ENCODE peak calls at places on chromosomes 7 and 10, in four cellular contexts. One of them, this sample, is unnamed.

GRCh38 chr7:40298421-40298820 is 163.6 kb downstream of the SUGCT start:
- DNase-seq in upper lobe of right lung: no peak
- DNase-seq in activated naive CD8-positive, alpha-beta T cell treated with anti-CD3 and anti-CD28 coated beads, Interleukin-2, amount 50 U/mL, for 24 hours: no peak
- DNase-seq in A673: no peak
- DNase-seq in this sample: no peak

GRCh38 chr10:1665681-1666080 is 71.6 kb downstream of the ADARB2 start:
- DNase-seq in A673: no peak
- DNase-seq in activated naive CD8-positive, alpha-beta T cell treated with anti-CD3 and anti-CD28 coated beads, Interleukin-2, amount 50 U/mL, for 24 hours: no peak
- DNase-seq in upper lobe of right lung: no peak
- DNase-seq in this sample: no peak

GRCh38 chr10:123574299-123574698 is 91.9 kb upstream of the GPR26 start:
- DNase-seq in upper lobe of right lung: no peak
- DNase-seq in activated naive CD8-positive, alpha-beta T cell treated with anti-CD3 and anti-CD28 coated beads, Interleukin-2, amount 50 U/mL, for 24 hours: no peak
- DNase-seq in A673: no peak
- DNase-seq in this sample: no peak

GRCh38 chr7:2024227-2024918 is 208.4 kb downstream of the MAD1L1 start:
- DNase-seq in A673: no peak
- DNase-seq in upper lobe of right lung: peak
- DNase-seq in activated naive CD8-positive, alpha-beta T cell treated with anti-CD3 and anti-CD28 coated beads, Interleukin-2, amount 50 U/mL, for 24 hours: no peak
- DNase-seq in this sample: no peak

GRCh38 chr10:1962025-1962424 is 224.7 kb upstream of the ADARB2 start:
- DNase-seq in activated naive CD8-positive, alpha-beta T cell treated with anti-CD3 and anti-CD28 coated beads, Interleukin-2, amount 50 U/mL, for 24 hours: no peak
- DNase-seq in A673: no peak
- DNase-seq in upper lobe of right lung: no peak
- DNase-seq in this sample: no peak

GRCh38 chr7:57210871-57211270 is 78.6 kb upstream of the ZNF479 start:
- DNase-seq in A673: no peak
- DNase-seq in upper lobe of right lung: no peak
- DNase-seq in activated naive CD8-positive, alpha-beta T cell treated with anti-CD3 and anti-CD28 coated beads, Interleukin-2, amount 50 U/mL, for 24 hours: no peak
- DNase-seq in this sample: no peak

GRCh38 chr10:8306685-8307364 is 252.3 kb downstream of the GATA3 start:
- DNase-seq in upper lobe of right lung: no peak
- DNase-seq in activated naive CD8-positive, alpha-beta T cell treated with anti-CD3 and anti-CD28 coated beads, Interleukin-2, amount 50 U/mL, for 24 hours: no peak
- DNase-seq in A673: no peak
- DNase-seq in this sample: no peak

GRCh38 chr7:14834888-14835287 is 67.7 kb downstream of the DGKB start:
- DNase-seq in upper lobe of right lung: no peak
- DNase-seq in activated naive CD8-positive, alpha-beta T cell treated with anti-CD3 and anti-CD28 coated beads, Interleukin-2, amount 50 U/mL, for 24 hours: no peak
- DNase-seq in A673: peak
- DNase-seq in this sample: no peak

GRCh38 chr7:154832557-154833138 is 170.3 kb downstream of the PAXIP1 start:
- DNase-seq in activated naive CD8-positive, alpha-beta T cell treated with anti-CD3 and anti-CD28 coated beads, Interleukin-2, amount 50 U/mL, for 24 hours: no peak
- DNase-seq in A673: peak
- DNase-seq in upper lobe of right lung: no peak
- DNase-seq in this sample: no peak

GRCh38 chr7:107119376-107120100 is 49.3 kb upstream of the HBP1 start:
- DNase-seq in A673: no peak
- DNase-seq in upper lobe of right lung: no peak
- DNase-seq in activated naive CD8-positive, alpha-beta T cell treated with anti-CD3 and anti-CD28 coated beads, Interleukin-2, amount 50 U/mL, for 24 hours: no peak
- DNase-seq in this sample: no peak

GRCh38 chr7:32605032-32605431 is 109.7 kb downstream of the AVL9 start:
- DNase-seq in activated naive CD8-positive, alpha-beta T cell treated with anti-CD3 and anti-CD28 coated beads, Interleukin-2, amount 50 U/mL, for 24 hours: no peak
- DNase-seq in A673: no peak
- DNase-seq in upper lobe of right lung: no peak
- DNase-seq in this sample: no peak

GRCh38 chr10:78384021-78384420 is 350.4 kb downstream of the RPS24 start:
- DNase-seq in A673: no peak
- DNase-seq in activated naive CD8-positive, alpha-beta T cell treated with anti-CD3 and anti-CD28 coated beads, Interleukin-2, amount 50 U/mL, for 24 hours: no peak
- DNase-seq in upper lobe of right lung: no peak
- DNase-seq in this sample: no peak

GRCh38 chr7:116305485-116306408 is 95.4 kb downstream of the TES start:
- DNase-seq in upper lobe of right lung: no peak
- DNase-seq in A673: no peak
- DNase-seq in activated naive CD8-positive, alpha-beta T cell treated with anti-CD3 and anti-CD28 coated beads, Interleukin-2, amount 50 U/mL, for 24 hours: no peak
- DNase-seq in this sample: no peak

GRCh38 chr7:25028370-25028971 is 48.5 kb upstream of the OSBPL3 start:
- DNase-seq in activated naive CD8-positive, alpha-beta T cell treated with anti-CD3 and anti-CD28 coated beads, Interleukin-2, amount 50 U/mL, for 24 hours: peak
- DNase-seq in upper lobe of right lung: no peak
- DNase-seq in A673: peak
- DNase-seq in this sample: no peak

GRCh38 chr7:47539398-47540052 is 42.4 kb downstream of the TNS3 start:
- DNase-seq in upper lobe of right lung: peak
- DNase-seq in activated naive CD8-positive, alpha-beta T cell treated with anti-CD3 and anti-CD28 coated beads, Interleukin-2, amount 50 U/mL, for 24 hours: no peak
- DNase-seq in A673: no peak
- DNase-seq in this sample: no peak

GRCh38 chr7:99313204-99313573 is 12.5 kb upstream of the ARPC1A start:
- DNase-seq in activated naive CD8-positive, alpha-beta T cell treated with anti-CD3 and anti-CD28 coated beads, Interleukin-2, amount 50 U/mL, for 24 hours: no peak
- DNase-seq in upper lobe of right lung: no peak
- DNase-seq in A673: no peak
- DNase-seq in this sample: no peak

GRCh38 chr10:122499491-122499941 is 38.2 kb downstream of the HTRA1 start:
- DNase-seq in A673: no peak
- DNase-seq in upper lobe of right lung: no peak
- DNase-seq in activated naive CD8-positive, alpha-beta T cell treated with anti-CD3 and anti-CD28 coated beads, Interleukin-2, amount 50 U/mL, for 24 hours: no peak
- DNase-seq in this sample: no peak

GRCh38 chr7:103762361-103762760 is 227.1 kb downstream of the RELN start:
- DNase-seq in activated naive CD8-positive, alpha-beta T cell treated with anti-CD3 and anti-CD28 coated beads, Interleukin-2, amount 50 U/mL, for 24 hours: no peak
- DNase-seq in A673: no peak
- DNase-seq in upper lobe of right lung: no peak
- DNase-seq in this sample: no peak